ENCODE peak calls at places on chromosomes 6 and 20, in five cellular contexts. V, T, E, Q and I are unnamed samples.

GRCh38 chr20:58652606-58653303 is 1.7 kb downstream of the STX16 start:
- DNase-seq in E (no peak), Q (no peak), V (no peak), T (no peak), I (no peak)

GRCh38 chr20:31918471-31919105 is 33.3 kb downstream of the PDRG1 start:
- DNase-seq in Q (no peak), E (no peak), V (no peak), T (no peak), I (no peak)

GRCh38 chr6:149220882-149221773 is 96.4 kb upstream of the TAB2 start:
- DNase-seq in E (no peak), V (no peak), T (no peak), Q (no peak), I (no peak)

GRCh38 chr6:88982720-88983119 is 19.3 kb upstream of the RNGTT start:
- DNase-seq in E (no peak), V (peak), T (peak), Q (peak), I (no peak)

GRCh38 chr6:4103929-4104328 is 25.0 kb upstream of the FAM217A start:
- DNase-seq in E (no peak), Q (no peak), T (no peak), V (no peak), I (no peak)

GRCh38 chr20:23090147-23090546 is 4.0 kb upstream of the CD93 start:
- DNase-seq in Q (no peak), T (no peak), E (no peak), V (no peak), I (peak)

GRCh38 chr6:158059108-158059507 is 77.4 kb downstream of the SYNJ2 start:
- DNase-seq in V (no peak), Q (no peak), E (no peak), T (no peak), I (no peak)

GRCh38 chr6:71103150-71103549 is 146.3 kb upstream of the B3GAT2 start:
- DNase-seq in Q (no peak), V (no peak), T (no peak), E (no peak), I (no peak)

GRCh38 chr20:32600681-32601237 is 15.6 kb upstream of the NOL4L start:
- DNase-seq in Q (no peak), T (no peak), V (no peak), E (no peak), I (no peak)